ENCODE peak calls at places on chromosome 17, in seven cellular contexts. One of them, this sample, is unnamed. For H3K9me3 and H3K4me1, the result is how much of the 10 kb centered on the place peaks cover.

GRCh38 chr17:58384900-58385299 is 32.4 kb downstream of the RNF43 start:
- DNase-seq in OCI-LY7: no peak
- DNase-seq in mucosa of descending colon: no peak
- DNase-seq in HCT116: no peak
- DNase-seq in prostate gland: no peak
- DNase-seq in tibial artery: no peak
- DNase-seq in CD8-positive, alpha-beta T cell: no peak
- DNase-seq in this sample: no peak

GRCh38 chr17:27569257-27569722 is 61.7 kb upstream of the LGALS9 start:
- DNase-seq in OCI-LY7: peak
- DNase-seq in tibial artery: no peak
- DNase-seq in prostate gland: no peak
- DNase-seq in HCT116: no peak
- DNase-seq in mucosa of descending colon: no peak
- DNase-seq in CD8-positive, alpha-beta T cell: peak
- DNase-seq in this sample: peak

GRCh38 chr17:65533056-65533745 is 28.2 kb downstream of the AXIN2 start:
- DNase-seq in CD8-positive, alpha-beta T cell: no peak
- DNase-seq in prostate gland: no peak
- DNase-seq in mucosa of descending colon: no peak
- DNase-seq in tibial artery: peak
- DNase-seq in HCT116: no peak
- DNase-seq in OCI-LY7: no peak
- DNase-seq in this sample: no peak

GRCh38 chr17:80352216-80352895 is 62.6 kb upstream of the ENDOV start:
- DNase-seq in OCI-LY7: no peak
- DNase-seq in CD8-positive, alpha-beta T cell: no peak
- DNase-seq in tibial artery: peak
- DNase-seq in mucosa of descending colon: no peak
- DNase-seq in prostate gland: no peak
- DNase-seq in HCT116: no peak
- DNase-seq in this sample: no peak

GRCh38 chr17:56601613-56602012 is 8.1 kb downstream of the NOG start:
- DNase-seq in HCT116: no peak
- DNase-seq in tibial artery: no peak
- DNase-seq in prostate gland: no peak
- DNase-seq in OCI-LY7: no peak
- DNase-seq in mucosa of descending colon: no peak
- DNase-seq in CD8-positive, alpha-beta T cell: no peak
- DNase-seq in this sample: no peak

GRCh38 chr17:6940186-6940649 is 55.6 kb upstream of the ALOX12 start:
- DNase-seq in HCT116: no peak
- DNase-seq in mucosa of descending colon: no peak
- DNase-seq in tibial artery: no peak
- DNase-seq in prostate gland: no peak
- DNase-seq in OCI-LY7: no peak
- DNase-seq in CD8-positive, alpha-beta T cell: no peak
- DNase-seq in this sample: no peak

GRCh38 chr17:73551756-73552155 is 92.5 kb downstream of the SDK2 start:
- DNase-seq in HCT116: peak
- DNase-seq in tibial artery: no peak
- DNase-seq in OCI-LY7: peak
- DNase-seq in mucosa of descending colon: no peak
- DNase-seq in CD8-positive, alpha-beta T cell: no peak
- DNase-seq in prostate gland: no peak
- DNase-seq in this sample: no peak

GRCh38 chr17:1626333-1626732 is 2.3 kb downstream of the SLC43A2 start:
- DNase-seq in prostate gland: no peak
- DNase-seq in CD8-positive, alpha-beta T cell: no peak
- DNase-seq in mucosa of descending colon: no peak
- DNase-seq in HCT116: no peak
- DNase-seq in OCI-LY7: no peak
- DNase-seq in tibial artery: no peak
- DNase-seq in this sample: no peak

GRCh38 chr17:77474292-77474988 is 333.7 kb downstream of the SEC14L1 start:
- DNase-seq in mucosa of descending colon: no peak
- DNase-seq in CD8-positive, alpha-beta T cell: no peak
- DNase-seq in prostate gland: no peak
- DNase-seq in HCT116: no peak
- DNase-seq in OCI-LY7: no peak
- DNase-seq in tibial artery: no peak
- DNase-seq in this sample: no peak

GRCh38 chr17:44758414-44759095 is at the start of gene ADAM11:
- DNase-seq in OCI-LY7: no peak
- DNase-seq in CD8-positive, alpha-beta T cell: no peak
- DNase-seq in prostate gland: no peak
- DNase-seq in mucosa of descending colon: no peak
- DNase-seq in HCT116: no peak
- DNase-seq in tibial artery: no peak
- DNase-seq in this sample: peak

GRCh38 chr17:41231731-41232130 is 518 bp upstream of the KRTAP9-3 start:
- DNase-seq in OCI-LY7: no peak
- DNase-seq in mucosa of descending colon: no peak
- DNase-seq in CD8-positive, alpha-beta T cell: no peak
- DNase-seq in prostate gland: no peak
- DNase-seq in HCT116: no peak
- DNase-seq in tibial artery: no peak
- DNase-seq in this sample: no peak

GRCh38 chr17:49217651-49218413 is 7.3 kb downstream of the ABI3 start:
- DNase-seq in CD8-positive, alpha-beta T cell: peak
- DNase-seq in HCT116: no peak
- DNase-seq in OCI-LY7: peak
- DNase-seq in mucosa of descending colon: peak
- DNase-seq in tibial artery: peak
- DNase-seq in prostate gland: peak
- DNase-seq in this sample: peak

GRCh38 chr17:21375757-21376584 is at the start of gene KCNJ12:
- DNase-seq in tibial artery: no peak
- DNase-seq in HCT116: no peak
- DNase-seq in mucosa of descending colon: no peak
- DNase-seq in prostate gland: no peak
- DNase-seq in CD8-positive, alpha-beta T cell: no peak
- DNase-seq in OCI-LY7: no peak
- DNase-seq in this sample: no peak

GRCh38 chr17:69909389-69909788 is 165.6 kb upstream of the KCNJ16 start:
- DNase-seq in prostate gland: no peak
- DNase-seq in CD8-positive, alpha-beta T cell: no peak
- DNase-seq in HCT116: no peak
- DNase-seq in mucosa of descending colon: no peak
- DNase-seq in tibial artery: no peak
- DNase-seq in OCI-LY7: no peak
- DNase-seq in this sample: no peak

GRCh38 chr17:61139219-61139618 is 260.4 kb upstream of the TBX2 start:
- DNase-seq in prostate gland: no peak
- DNase-seq in tibial artery: no peak
- DNase-seq in mucosa of descending colon: peak
- DNase-seq in HCT116: no peak
- DNase-seq in OCI-LY7: peak
- DNase-seq in CD8-positive, alpha-beta T cell: peak
- DNase-seq in this sample: no peak

GRCh38 chr17:42706732-42707131 is 24.4 kb downstream of the CNTNAP1 start:
- DNase-seq in HCT116: no peak
- DNase-seq in prostate gland: no peak
- DNase-seq in OCI-LY7: no peak
- DNase-seq in tibial artery: peak
- DNase-seq in mucosa of descending colon: no peak
- DNase-seq in CD8-positive, alpha-beta T cell: no peak
- DNase-seq in this sample: no peak

GRCh38 chr17:46796080-46796479 is 22.4 kb downstream of the WNT3 start:
- DNase-seq in prostate gland: no peak
- DNase-seq in OCI-LY7: no peak
- DNase-seq in mucosa of descending colon: no peak
- DNase-seq in CD8-positive, alpha-beta T cell: no peak
- DNase-seq in tibial artery: no peak
- DNase-seq in HCT116: no peak
- DNase-seq in this sample: no peak

GRCh38 chr17:53490447-53490968 is 332.2 kb upstream of the KIF2B start:
- DNase-seq in prostate gland: no peak
- DNase-seq in HCT116: no peak
- DNase-seq in mucosa of descending colon: no peak
- DNase-seq in tibial artery: no peak
- DNase-seq in OCI-LY7: no peak
- DNase-seq in CD8-positive, alpha-beta T cell: no peak
- DNase-seq in this sample: peak

GRCh38 chr17:50198026-50198669 is 3.3 kb downstream of the COL1A1 start:
- DNase-seq in tibial artery: peak
- DNase-seq in prostate gland: peak
- DNase-seq in HCT116: peak
- DNase-seq in CD8-positive, alpha-beta T cell: peak
- DNase-seq in mucosa of descending colon: peak
- DNase-seq in OCI-LY7: peak
- DNase-seq in this sample: no peak

GRCh38 chr17:43940630-43941029 is 1.6 kb downstream of the PPY start:
- DNase-seq in OCI-LY7: peak
- DNase-seq in tibial artery: no peak
- DNase-seq in prostate gland: no peak
- DNase-seq in HCT116: peak
- DNase-seq in mucosa of descending colon: no peak
- DNase-seq in CD8-positive, alpha-beta T cell: no peak
- DNase-seq in this sample: peak

GRCh38 chr17:2179615-2180295 is 123.8 kb downstream of the SMG6 start:
- DNase-seq in CD8-positive, alpha-beta T cell: no peak
- DNase-seq in mucosa of descending colon: no peak
- DNase-seq in tibial artery: peak
- DNase-seq in prostate gland: peak
- DNase-seq in OCI-LY7: no peak
- DNase-seq in HCT116: no peak
- DNase-seq in this sample: peak

GRCh38 chr17:57330587-57330986 is 74.3 kb downstream of the MSI2 start:
- DNase-seq in mucosa of descending colon: no peak
- DNase-seq in CD8-positive, alpha-beta T cell: no peak
- DNase-seq in HCT116: no peak
- DNase-seq in OCI-LY7: no peak
- DNase-seq in prostate gland: no peak
- DNase-seq in tibial artery: no peak
- DNase-seq in this sample: no peak

GRCh38 chr17:9928601-9929341 is 23.7 kb upstream of the RCVRN start:
- DNase-seq in prostate gland: no peak
- DNase-seq in tibial artery: no peak
- DNase-seq in mucosa of descending colon: no peak
- DNase-seq in HCT116: peak
- DNase-seq in OCI-LY7: peak
- DNase-seq in CD8-positive, alpha-beta T cell: no peak
- DNase-seq in this sample: peak

GRCh38 chr17:28538296-28538895 is 14.0 kb downstream of the UNC119 start:
- DNase-seq in OCI-LY7: no peak
- DNase-seq in tibial artery: no peak
- DNase-seq in CD8-positive, alpha-beta T cell: no peak
- DNase-seq in prostate gland: no peak
- DNase-seq in mucosa of descending colon: peak
- DNase-seq in HCT116: no peak
- DNase-seq in this sample: no peak

GRCh38 chr17:34727601-34728000 is 148.2 kb downstream of the TMEM132E start:
- DNase-seq in HCT116: no peak
- DNase-seq in prostate gland: no peak
- DNase-seq in OCI-LY7: no peak
- DNase-seq in CD8-positive, alpha-beta T cell: no peak
- DNase-seq in tibial artery: no peak
- DNase-seq in mucosa of descending colon: no peak
- DNase-seq in this sample: no peak
- H3K9me3 ChIP-seq in HCT116: under half
- H3K9me3 ChIP-seq in prostate gland: under half
- H3K9me3 ChIP-seq in OCI-LY7: under half
- H3K9me3 ChIP-seq in CD8-positive, alpha-beta T cell: under half
- H3K9me3 ChIP-seq in tibial artery: under half
- H3K9me3 ChIP-seq in mucosa of descending colon: under half
- H3K9me3 ChIP-seq in this sample: under half

GRCh38 chr17:81428521-81428920 is 33.3 kb downstream of the BAHCC1 start:
- DNase-seq in OCI-LY7: no peak
- DNase-seq in prostate gland: no peak
- DNase-seq in CD8-positive, alpha-beta T cell: no peak
- DNase-seq in HCT116: no peak
- DNase-seq in mucosa of descending colon: no peak
- DNase-seq in tibial artery: no peak
- DNase-seq in this sample: no peak
- H3K4me1 ChIP-seq in OCI-LY7: under half
- H3K4me1 ChIP-seq in prostate gland: under half
- H3K4me1 ChIP-seq in CD8-positive, alpha-beta T cell: under half
- H3K4me1 ChIP-seq in HCT116: under half
- H3K4me1 ChIP-seq in mucosa of descending colon: under half
- H3K4me1 ChIP-seq in tibial artery: half or more
- H3K4me1 ChIP-seq in this sample: under half

GRCh38 chr17:4839965-4840892 is 7.1 kb downstream of the MINK1 start:
- DNase-seq in CD8-positive, alpha-beta T cell: no peak
- DNase-seq in tibial artery: no peak
- DNase-seq in mucosa of descending colon: no peak
- DNase-seq in OCI-LY7: no peak
- DNase-seq in prostate gland: no peak
- DNase-seq in HCT116: no peak
- DNase-seq in this sample: no peak

GRCh38 chr17:4845128-4845527 is 12.0 kb downstream of the MINK1 start:
- DNase-seq in HCT116: no peak
- DNase-seq in prostate gland: no peak
- DNase-seq in CD8-positive, alpha-beta T cell: no peak
- DNase-seq in mucosa of descending colon: no peak
- DNase-seq in tibial artery: no peak
- DNase-seq in OCI-LY7: no peak
- DNase-seq in this sample: no peak

GRCh38 chr17:4840893-4841242 is 7.7 kb downstream of the MINK1 start:
- DNase-seq in tibial artery: no peak
- DNase-seq in mucosa of descending colon: no peak
- DNase-seq in CD8-positive, alpha-beta T cell: no peak
- DNase-seq in prostate gland: no peak
- DNase-seq in OCI-LY7: no peak
- DNase-seq in HCT116: no peak
- DNase-seq in this sample: peak

GRCh38 chr17:4843451-4843850 is 10.3 kb downstream of the MINK1 start:
- DNase-seq in mucosa of descending colon: no peak
- DNase-seq in prostate gland: no peak
- DNase-seq in tibial artery: no peak
- DNase-seq in HCT116: no peak
- DNase-seq in CD8-positive, alpha-beta T cell: no peak
- DNase-seq in OCI-LY7: no peak
- DNase-seq in this sample: no peak

DNA sequence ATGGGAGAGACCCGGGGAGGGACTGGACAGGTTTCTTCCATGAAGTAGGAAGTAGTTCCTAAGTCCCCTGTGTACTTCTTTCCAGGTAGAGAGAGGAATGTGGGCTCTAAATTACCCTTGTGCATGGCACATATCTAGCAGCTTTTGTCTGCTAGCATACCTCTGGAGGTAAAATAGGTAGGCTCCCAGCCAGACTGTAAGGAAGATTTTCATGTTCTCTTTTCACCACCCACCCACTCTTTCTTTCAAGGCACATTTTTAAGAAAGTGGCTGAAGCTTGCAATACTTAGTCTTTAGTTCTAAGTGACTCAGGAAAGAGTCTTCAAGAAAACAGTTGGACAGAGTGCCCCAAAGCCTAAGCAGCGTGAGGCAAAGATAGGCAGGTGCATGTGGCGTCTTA is 9.2 kb downstream of the MINK1 start:
- DNase-seq in CD8-positive, alpha-beta T cell: no peak
- DNase-seq in tibial artery: no peak
- DNase-seq in OCI-LY7: no peak
- DNase-seq in prostate gland: no peak
- DNase-seq in HCT116: no peak
- DNase-seq in mucosa of descending colon: no peak
- DNase-seq in this sample: no peak
- TF ChIP-seq CTCF in CD8-positive, alpha-beta T cell: no peak
- TF ChIP-seq CTCF in tibial artery: no peak
- TF ChIP-seq CTCF in OCI-LY7: no peak
- TF ChIP-seq CTCF in prostate gland: no peak
- TF ChIP-seq CTCF in HCT116: no peak
- TF ChIP-seq CTCF in mucosa of descending colon: no peak
- TF ChIP-seq CTCF in this sample: no peak

GRCh38 chr17:22506861-22507260 is 814.5 kb downstream of the KCNJ18 start:
- DNase-seq in prostate gland: no peak
- DNase-seq in mucosa of descending colon: no peak
- DNase-seq in CD8-positive, alpha-beta T cell: no peak
- DNase-seq in HCT116: no peak
- DNase-seq in OCI-LY7: no peak
- DNase-seq in tibial artery: no peak
- DNase-seq in this sample: no peak
- H3K9me3 ChIP-seq in prostate gland: under half
- H3K9me3 ChIP-seq in mucosa of descending colon: half or more
- H3K9me3 ChIP-seq in CD8-positive, alpha-beta T cell: under half
- H3K9me3 ChIP-seq in HCT116: under half
- H3K9me3 ChIP-seq in OCI-LY7: under half
- H3K9me3 ChIP-seq in tibial artery: under half
- H3K9me3 ChIP-seq in this sample: under half